ENCODE peak calls at places on chromosomes 12 and 14, in seven cellular contexts. One of them, this sample, is unnamed.

GRCh38 chr14:103008768-103009342 is 48.5 kb downstream of the CDC42BPB start:
- DNase-seq in HS-5: no peak
- DNase-seq in Daoy: peak; percentile 58
- DNase-seq in T-helper 9 cell: no peak
- DNase-seq in small intestine: no peak
- DNase-seq in mucosa of gallbladder: no peak
- DNase-seq in hepatic stellate cell: peak; percentile 60
- DNase-seq in this sample: no peak

GRCh38 chr14:53391631-53392030 is 238.5 kb upstream of the DDHD1 start:
- DNase-seq in HS-5: peak; percentile 91
- DNase-seq in Daoy: peak; percentile 90
- DNase-seq in T-helper 9 cell: no peak
- DNase-seq in small intestine: no peak
- DNase-seq in mucosa of gallbladder: no peak
- DNase-seq in hepatic stellate cell: peak; percentile 12
- DNase-seq in this sample: no peak

GRCh38 chr14:59028476-59029202 is 159.8 kb upstream of the DAAM1 start:
- DNase-seq in HS-5: peak; percentile 87
- DNase-seq in Daoy: peak; percentile 95
- DNase-seq in T-helper 9 cell: no peak
- DNase-seq in small intestine: peak; percentile 68
- DNase-seq in mucosa of gallbladder: peak; percentile 58
- DNase-seq in hepatic stellate cell: peak; percentile 64
- DNase-seq in this sample: no peak

GRCh38 chr12:62978768-62979167 is 43.8 kb upstream of the PPM1H start:
- DNase-seq in HS-5: no peak
- DNase-seq in Daoy: no peak
- DNase-seq in T-helper 9 cell: no peak
- DNase-seq in small intestine: no peak
- DNase-seq in mucosa of gallbladder: no peak
- DNase-seq in hepatic stellate cell: no peak
- DNase-seq in this sample: no peak

GRCh38 chr14:92651106-92651792 is 97.2 kb downstream of the LGMN start:
- DNase-seq in HS-5: no peak
- DNase-seq in Daoy: no peak
- DNase-seq in T-helper 9 cell: peak; percentile 66
- DNase-seq in small intestine: peak; percentile 25
- DNase-seq in mucosa of gallbladder: peak; percentile 41
- DNase-seq in hepatic stellate cell: no peak
- DNase-seq in this sample: no peak

GRCh38 chr12:79114896-79115295 is 250.3 kb downstream of the SYT1 start:
- DNase-seq in HS-5: no peak
- DNase-seq in Daoy: no peak
- DNase-seq in T-helper 9 cell: no peak
- DNase-seq in small intestine: no peak
- DNase-seq in mucosa of gallbladder: no peak
- DNase-seq in hepatic stellate cell: no peak
- DNase-seq in this sample: no peak

GRCh38 chr12:40336573-40337199 is 111.9 kb downstream of the LRRK2 start:
- DNase-seq in HS-5: no peak
- DNase-seq in Daoy: no peak
- DNase-seq in T-helper 9 cell: no peak
- DNase-seq in small intestine: no peak
- DNase-seq in mucosa of gallbladder: no peak
- DNase-seq in hepatic stellate cell: peak; percentile 20
- DNase-seq in this sample: no peak

GRCh38 chr14:24063263-24063836 is 8.0 kb upstream of the CPNE6 start:
- DNase-seq in HS-5: no peak
- DNase-seq in Daoy: no peak
- DNase-seq in T-helper 9 cell: no peak
- DNase-seq in small intestine: peak; percentile 62
- DNase-seq in mucosa of gallbladder: no peak
- DNase-seq in hepatic stellate cell: no peak
- DNase-seq in this sample: no peak

GRCh38 chr12:11631288-11631687 is 18.2 kb upstream of the ETV6 start:
- DNase-seq in HS-5: no peak
- DNase-seq in Daoy: no peak
- DNase-seq in T-helper 9 cell: no peak
- DNase-seq in small intestine: no peak
- DNase-seq in mucosa of gallbladder: no peak
- DNase-seq in hepatic stellate cell: no peak
- DNase-seq in this sample: no peak

GRCh38 chr12:69732088-69732487 is 6.6 kb upstream of the RAB3IP start:
- DNase-seq in HS-5: no peak
- DNase-seq in Daoy: peak; percentile 75
- DNase-seq in T-helper 9 cell: no peak
- DNase-seq in small intestine: no peak
- DNase-seq in mucosa of gallbladder: no peak
- DNase-seq in hepatic stellate cell: no peak
- DNase-seq in this sample: no peak

GRCh38 chr14:81164167-81164774 is 56.5 kb downstream of the GTF2A1 start:
- DNase-seq in HS-5: peak; percentile 33
- DNase-seq in Daoy: peak; percentile 79
- DNase-seq in T-helper 9 cell: peak; percentile 3
- DNase-seq in small intestine: peak; percentile 42
- DNase-seq in mucosa of gallbladder: peak; percentile 63
- DNase-seq in hepatic stellate cell: peak; percentile 49
- DNase-seq in this sample: no peak

GRCh38 chr12:33438890-33439586 is 581 bp downstream of the SYT10 start:
- DNase-seq in HS-5: no peak
- DNase-seq in Daoy: peak; percentile 6
- DNase-seq in T-helper 9 cell: no peak
- DNase-seq in small intestine: peak; percentile 2
- DNase-seq in mucosa of gallbladder: no peak
- DNase-seq in hepatic stellate cell: peak; percentile 14
- DNase-seq in this sample: no peak

GRCh38 chr12:54478270-54478669 is 4.9 kb upstream of the GTSF1 start:
- DNase-seq in HS-5: no peak
- DNase-seq in Daoy: no peak
- DNase-seq in T-helper 9 cell: no peak
- DNase-seq in small intestine: no peak
- DNase-seq in mucosa of gallbladder: no peak
- DNase-seq in hepatic stellate cell: no peak
- DNase-seq in this sample: no peak

GRCh38 chr12:58425481-58426392 is 484.4 kb downstream of the ATP23 start:
- DNase-seq in HS-5: peak; percentile 94
- DNase-seq in Daoy: peak; percentile 85
- DNase-seq in T-helper 9 cell: no peak
- DNase-seq in small intestine: no peak
- DNase-seq in mucosa of gallbladder: peak; percentile 15
- DNase-seq in hepatic stellate cell: peak; percentile 47
- DNase-seq in this sample: no peak

GRCh38 chr12:132955094-132955932 is 793 bp downstream of the ZNF605 start:
- DNase-seq in HS-5: peak; percentile 30
- DNase-seq in Daoy: peak; percentile 62
- DNase-seq in T-helper 9 cell: no peak
- DNase-seq in small intestine: peak; percentile 27
- DNase-seq in mucosa of gallbladder: peak; percentile 17
- DNase-seq in hepatic stellate cell: peak; percentile 72
- DNase-seq in this sample: no peak

GRCh38 chr14:76423534-76423933 is 47.6 kb downstream of the ESRRB start:
- DNase-seq in HS-5: no peak
- DNase-seq in Daoy: no peak
- DNase-seq in T-helper 9 cell: no peak
- DNase-seq in small intestine: no peak
- DNase-seq in mucosa of gallbladder: no peak
- DNase-seq in hepatic stellate cell: no peak
- DNase-seq in this sample: no peak

This sample was measured in coronary artery.